ENCODE peak calls at places on chromosomes 12 and 14, in four cellular contexts. U is IMR-90, V is astrocyte of the spinal cord, O is fibroblast of the aortic adventitia. W is an unnamed sample.

GRCh38 chr12:132610051-132610759 is at the start of gene LRCOL1:
- DNase-seq in O (peak), U (peak), V (peak), W (peak)

GRCh38 chr12:124147030-124147429 is 147.9 kb upstream of the RFLNA start:
- DNase-seq in O (no peak), U (no peak), V (no peak), W (no peak)

GRCh38 chr12:121001060-121001459 is 15.2 kb downstream of the C12orf43 start:
- DNase-seq in V (no peak), U (no peak), O (no peak), W (no peak)

GRCh38 chr14:50736932-50737419 is 68.9 kb upstream of the SAV1 start:
- DNase-seq in V (no peak), O (no peak), U (no peak), W (no peak)

GRCh38 chr14:69288001-69288771 is 28.2 kb downstream of the GALNT16 start:
- DNase-seq in O (peak), V (peak), U (peak), W (peak)

GRCh38 chr12:53937099-53937498 is 1.5 kb upstream of the HOXC13 start:
- DNase-seq in V (no peak), U (no peak), O (no peak), W (no peak)

GRCh38 chr14:101960225-101960624 is 4.1 kb upstream of the DYNC1H1 start:
- DNase-seq in O (peak), V (no peak), U (no peak), W (peak)

GRCh38 chr14:24121210-24121609 is 6.5 kb upstream of the NRL start:
- DNase-seq in U (no peak), V (no peak), O (no peak), W (no peak)

DNA sequence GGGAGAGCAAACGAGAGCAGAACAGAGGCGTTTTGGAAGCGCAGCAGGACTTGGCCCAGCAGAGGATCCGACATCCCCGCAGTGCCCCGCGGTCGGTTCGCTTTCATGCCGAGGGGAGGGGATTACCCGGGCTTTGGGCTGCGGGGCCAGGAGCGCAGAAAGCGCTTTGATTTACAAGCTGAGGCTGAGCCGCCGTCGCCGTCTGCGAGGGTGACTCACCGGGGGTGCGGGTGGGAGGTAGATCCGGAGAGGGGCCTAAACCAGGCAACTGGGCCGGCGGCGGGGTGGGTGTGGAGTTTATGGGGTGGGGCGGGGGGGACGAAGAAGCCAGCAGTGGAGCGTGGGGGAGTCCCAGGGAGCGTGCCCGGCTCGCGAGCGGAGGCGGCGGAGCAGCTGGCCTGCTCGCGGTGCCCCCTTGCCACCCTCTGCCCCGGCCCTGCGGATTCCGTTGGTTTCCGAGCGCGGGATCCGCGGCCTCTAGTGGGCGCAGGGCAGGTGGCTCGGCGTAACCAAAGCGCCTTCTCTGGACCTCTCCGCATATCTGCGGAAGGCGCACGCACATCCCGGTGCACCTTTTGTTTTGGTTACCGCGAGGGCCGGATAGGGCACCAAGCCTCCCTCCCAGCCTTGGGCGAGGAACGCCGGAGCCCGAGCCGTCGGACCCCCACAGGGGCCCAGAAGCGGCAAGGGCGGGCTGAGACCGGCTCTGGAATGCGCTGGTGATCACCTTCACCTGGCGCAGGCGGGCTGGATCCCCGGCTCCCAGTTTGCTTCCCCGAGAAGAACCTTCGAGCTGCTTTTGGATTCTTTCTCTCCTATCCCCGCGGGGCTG is 2.6 kb downstream of the SIX4 start:
- DNase-seq in U (peak), O (peak), V (peak), W (peak)
- TF ChIP-seq CTCF in U (peak), O (peak), V (peak), W (peak)

DNA sequence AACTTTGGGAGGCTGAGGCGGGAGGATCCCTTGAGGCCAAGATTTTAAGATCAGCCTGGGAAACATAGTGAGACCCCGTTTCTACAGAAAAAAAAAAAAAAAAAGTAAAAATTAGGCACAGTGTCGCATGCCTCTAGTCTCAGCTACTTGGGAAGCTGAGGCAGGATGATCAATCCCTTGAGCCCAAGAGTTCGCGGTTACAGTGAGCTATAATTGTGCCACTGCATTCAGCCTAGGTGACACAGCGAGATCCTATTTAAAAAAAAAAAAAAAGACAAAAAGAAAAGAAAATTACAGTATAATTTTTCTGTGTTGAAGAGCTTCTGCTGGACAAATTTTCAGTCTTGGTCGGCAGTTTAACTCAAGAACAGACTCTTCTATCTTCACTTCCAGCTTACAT is 133.9 kb upstream of the FGD4 start:
- DNase-seq in U (no peak), O (no peak), V (no peak), W (no peak)
- H3K4me3 ChIP-seq in U (no peak), O (no peak), V (no peak), W (no peak)

GRCh38 chr12:81327458-81327857 is 249.6 kb downstream of the ACSS3 start:
- DNase-seq in U (no peak), O (no peak), V (no peak), W (no peak)
- TF ChIP-seq CTCF in U (no peak), O (no peak), V (no peak), W (no peak)

GRCh38 chr12:6827437-6827894 is 741 bp upstream of the P3H3 start:
- DNase-seq in O (peak), V (peak), U (peak), W (peak)
- H3K4me3 ChIP-seq in O (peak), V (no peak), U (no peak), W (peak)

GRCh38 chr14:79544671-79545070 is 666.6 kb downstream of the DIO2 start:
- DNase-seq in O (peak), U (peak), V (peak), W (peak)

GRCh38 chr14:79540394-79540793 is 670.9 kb downstream of the DIO2 start:
- DNase-seq in V (no peak), U (no peak), O (no peak), W (no peak)

GRCh38 chr14:79542121-79542520 is 669.2 kb downstream of the DIO2 start:
- DNase-seq in O (peak), V (peak), U (no peak), W (peak)

GRCh38 chr14:79543348-79543747 is 668.0 kb downstream of the DIO2 start:
- DNase-seq in O (no peak), U (no peak), V (no peak), W (no peak)

DNA sequence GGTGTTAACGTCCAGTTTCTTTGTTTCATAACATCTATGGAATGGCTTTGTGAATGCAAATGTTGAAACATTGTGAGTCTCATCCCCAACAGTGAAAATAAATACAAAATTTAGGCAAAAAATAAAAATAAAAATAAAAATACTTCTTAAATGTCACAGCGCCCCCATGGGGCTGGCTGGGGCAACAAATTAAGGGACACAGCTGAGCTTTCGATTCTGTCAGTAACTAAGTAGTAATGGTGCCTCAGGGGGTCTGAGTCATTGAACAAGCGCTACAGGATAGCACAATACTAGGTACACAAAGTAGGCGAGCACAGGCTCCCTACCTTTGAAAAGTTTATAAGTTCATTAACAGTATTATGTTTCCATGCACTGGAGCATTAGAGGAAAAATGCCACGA is 667.3 kb downstream of the DIO2 start:
- DNase-seq in V (peak), U (peak), O (peak), W (peak)
- TF ChIP-seq CTCF in V (peak), U (peak), O (peak), W (peak)

GRCh38 chr12:67327466-67327865 is 58.3 kb downstream of the CAND1 start:
- DNase-seq in U (no peak), V (no peak), O (no peak), W (no peak)
- H3K4me3 ChIP-seq in U (no peak), V (no peak), O (no peak), W (no peak)

W was measured in fibroblast of pulmonary artery.